ENCODE peak calls at places on chromosomes 3 and 15, in seven cellular contexts. One of them, this sample, is unnamed.

GRCh38 chr15:88878720-88879184 is 16.6 kb downstream of the HAPLN3 start:
- DNase-seq in esophagus squamous epithelium: no peak
- DNase-seq in foreskin fibroblast: peak; percentile 73
- DNase-seq in cardiac fibroblast: peak; percentile 58
- DNase-seq in left lung: no peak
- DNase-seq in GM12864: no peak
- DNase-seq in lower lobe of right lung: no peak
- DNase-seq in this sample: peak; percentile 59

GRCh38 chr3:105328338-105328730 is 38.4 kb upstream of the ALCAM start:
- DNase-seq in esophagus squamous epithelium: no peak
- DNase-seq in lower lobe of right lung: no peak
- DNase-seq in GM12864: no peak
- DNase-seq in cardiac fibroblast: peak; percentile 15
- DNase-seq in foreskin fibroblast: no peak
- DNase-seq in left lung: no peak
- DNase-seq in this sample: peak; percentile 86

GRCh38 chr3:27565201-27565827 is 81.1 kb upstream of the SLC4A7 start:
- DNase-seq in cardiac fibroblast: no peak
- DNase-seq in left lung: no peak
- DNase-seq in esophagus squamous epithelium: no peak
- DNase-seq in lower lobe of right lung: no peak
- DNase-seq in foreskin fibroblast: no peak
- DNase-seq in GM12864: no peak
- DNase-seq in this sample: no peak

GRCh38 chr15:45821390-45821789 is 186.6 kb downstream of the SQOR start:
- DNase-seq in cardiac fibroblast: no peak
- DNase-seq in left lung: no peak
- DNase-seq in GM12864: no peak
- DNase-seq in foreskin fibroblast: no peak
- DNase-seq in esophagus squamous epithelium: no peak
- DNase-seq in lower lobe of right lung: no peak
- DNase-seq in this sample: no peak

GRCh38 chr3:112531358-112531781 is 30.4 kb downstream of the ATG3 start:
- DNase-seq in esophagus squamous epithelium: no peak
- DNase-seq in lower lobe of right lung: no peak
- DNase-seq in cardiac fibroblast: peak; percentile 67
- DNase-seq in left lung: no peak
- DNase-seq in foreskin fibroblast: peak; percentile 59
- DNase-seq in GM12864: no peak
- DNase-seq in this sample: peak; percentile 35

GRCh38 chr3:13333236-13333897 is 86.8 kb downstream of the NUP210 start:
- DNase-seq in GM12864: no peak
- DNase-seq in lower lobe of right lung: no peak
- DNase-seq in esophagus squamous epithelium: no peak
- DNase-seq in left lung: no peak
- DNase-seq in cardiac fibroblast: no peak
- DNase-seq in foreskin fibroblast: no peak
- DNase-seq in this sample: no peak

GRCh38 chr3:143450656-143451055 is 331.1 kb downstream of the CHST2 start:
- DNase-seq in left lung: no peak
- DNase-seq in cardiac fibroblast: no peak
- DNase-seq in foreskin fibroblast: no peak
- DNase-seq in GM12864: no peak
- DNase-seq in lower lobe of right lung: no peak
- DNase-seq in esophagus squamous epithelium: no peak
- DNase-seq in this sample: no peak

GRCh38 chr15:99978426-99978825 is 245.2 kb upstream of the LYSMD4 start:
- DNase-seq in GM12864: no peak
- DNase-seq in cardiac fibroblast: no peak
- DNase-seq in lower lobe of right lung: peak; percentile 22
- DNase-seq in left lung: no peak
- DNase-seq in esophagus squamous epithelium: no peak
- DNase-seq in foreskin fibroblast: no peak
- DNase-seq in this sample: no peak

GRCh38 chr3:33061782-33062181 is 35.2 kb downstream of the GLB1 start:
- DNase-seq in cardiac fibroblast: peak; percentile 80
- DNase-seq in esophagus squamous epithelium: no peak
- DNase-seq in left lung: no peak
- DNase-seq in lower lobe of right lung: no peak
- DNase-seq in foreskin fibroblast: peak; percentile 79
- DNase-seq in GM12864: no peak
- DNase-seq in this sample: peak; percentile 61

GRCh38 chr3:113136071-113136470 is 75.3 kb upstream of the BOC start:
- DNase-seq in foreskin fibroblast: peak; percentile 55
- DNase-seq in cardiac fibroblast: peak; percentile 61
- DNase-seq in left lung: no peak
- DNase-seq in GM12864: no peak
- DNase-seq in esophagus squamous epithelium: no peak
- DNase-seq in lower lobe of right lung: no peak
- DNase-seq in this sample: peak; percentile 43

GRCh38 chr3:62361261-62361660 is 12.1 kb downstream of the FEZF2 start:
- DNase-seq in cardiac fibroblast: no peak
- DNase-seq in foreskin fibroblast: no peak
- DNase-seq in GM12864: no peak
- DNase-seq in lower lobe of right lung: no peak
- DNase-seq in esophagus squamous epithelium: no peak
- DNase-seq in left lung: no peak
- DNase-seq in this sample: no peak

GRCh38 chr3:11455977-11456376 is 183.8 kb downstream of the ATG7 start:
- DNase-seq in GM12864: no peak
- DNase-seq in foreskin fibroblast: peak; percentile 87
- DNase-seq in lower lobe of right lung: no peak
- DNase-seq in esophagus squamous epithelium: no peak
- DNase-seq in cardiac fibroblast: peak; percentile 97
- DNase-seq in left lung: no peak
- DNase-seq in this sample: peak; percentile 70

GRCh38 chr3:126309162-126309561 is 48.0 kb downstream of the KLF15 start:
- DNase-seq in left lung: no peak
- DNase-seq in cardiac fibroblast: no peak
- DNase-seq in lower lobe of right lung: no peak
- DNase-seq in esophagus squamous epithelium: no peak
- DNase-seq in GM12864: no peak
- DNase-seq in foreskin fibroblast: no peak
- DNase-seq in this sample: no peak

GRCh38 chr3:122936335-122936734 is 91.2 kb downstream of the SEMA5B start:
- DNase-seq in left lung: no peak
- DNase-seq in lower lobe of right lung: no peak
- DNase-seq in foreskin fibroblast: no peak
- DNase-seq in GM12864: no peak
- DNase-seq in cardiac fibroblast: no peak
- DNase-seq in esophagus squamous epithelium: no peak
- DNase-seq in this sample: no peak

GRCh38 chr3:172294238-172294806 is 153.9 kb downstream of the GHSR start:
- DNase-seq in left lung: no peak
- DNase-seq in lower lobe of right lung: no peak
- DNase-seq in GM12864: no peak
- DNase-seq in esophagus squamous epithelium: no peak
- DNase-seq in cardiac fibroblast: no peak
- DNase-seq in foreskin fibroblast: no peak
- DNase-seq in this sample: no peak

GRCh38 chr15:90001683-90002427 is 731 bp downstream of the ZNF710 start:
- DNase-seq in esophagus squamous epithelium: no peak
- DNase-seq in left lung: peak; percentile 79
- DNase-seq in cardiac fibroblast: peak; percentile 69
- DNase-seq in lower lobe of right lung: peak; percentile 79
- DNase-seq in GM12864: no peak
- DNase-seq in foreskin fibroblast: peak; percentile 75
- DNase-seq in this sample: peak; percentile 51

GRCh38 chr3:119913021-119913420 is 131.1 kb downstream of the NR1I2 start:
- DNase-seq in left lung: no peak
- DNase-seq in cardiac fibroblast: peak; percentile 19
- DNase-seq in lower lobe of right lung: no peak
- DNase-seq in esophagus squamous epithelium: no peak
- DNase-seq in foreskin fibroblast: peak; percentile 8
- DNase-seq in GM12864: no peak
- DNase-seq in this sample: peak; percentile 32

GRCh38 chr3:9690451-9691450 is 12.9 kb upstream of the CPNE9 start:
- DNase-seq in left lung: no peak
- DNase-seq in cardiac fibroblast: peak; percentile 12
- DNase-seq in lower lobe of right lung: no peak
- DNase-seq in GM12864: no peak
- DNase-seq in foreskin fibroblast: peak; percentile 48
- DNase-seq in esophagus squamous epithelium: no peak
- DNase-seq in this sample: no peak

GRCh38 chr3:134008630-134009156 is 21.0 kb downstream of the SLCO2A1 start:
- DNase-seq in left lung: no peak
- DNase-seq in foreskin fibroblast: peak; percentile 42
- DNase-seq in lower lobe of right lung: no peak
- DNase-seq in cardiac fibroblast: peak; percentile 66
- DNase-seq in esophagus squamous epithelium: no peak
- DNase-seq in GM12864: no peak
- DNase-seq in this sample: peak; percentile 56

GRCh38 chr3:133874761-133875438 is 20.8 kb downstream of the RAB6B start:
- DNase-seq in left lung: no peak
- DNase-seq in foreskin fibroblast: no peak
- DNase-seq in lower lobe of right lung: no peak
- DNase-seq in esophagus squamous epithelium: no peak
- DNase-seq in GM12864: no peak
- DNase-seq in cardiac fibroblast: no peak
- DNase-seq in this sample: no peak

GRCh38 chr15:77784361-77785292 is 151.9 kb upstream of the LINGO1 start:
- DNase-seq in GM12864: no peak
- DNase-seq in esophagus squamous epithelium: no peak
- DNase-seq in lower lobe of right lung: no peak
- DNase-seq in foreskin fibroblast: peak; percentile 33
- DNase-seq in cardiac fibroblast: peak; percentile 49
- DNase-seq in left lung: no peak
- DNase-seq in this sample: peak; percentile 33

GRCh38 chr15:100241572-100242479 is 99.9 kb downstream of the ADAMTS17 start:
- DNase-seq in esophagus squamous epithelium: no peak
- DNase-seq in GM12864: no peak
- DNase-seq in cardiac fibroblast: peak; percentile 51
- DNase-seq in lower lobe of right lung: no peak
- DNase-seq in left lung: no peak
- DNase-seq in foreskin fibroblast: peak; percentile 1
- DNase-seq in this sample: peak; percentile 49

DNA sequence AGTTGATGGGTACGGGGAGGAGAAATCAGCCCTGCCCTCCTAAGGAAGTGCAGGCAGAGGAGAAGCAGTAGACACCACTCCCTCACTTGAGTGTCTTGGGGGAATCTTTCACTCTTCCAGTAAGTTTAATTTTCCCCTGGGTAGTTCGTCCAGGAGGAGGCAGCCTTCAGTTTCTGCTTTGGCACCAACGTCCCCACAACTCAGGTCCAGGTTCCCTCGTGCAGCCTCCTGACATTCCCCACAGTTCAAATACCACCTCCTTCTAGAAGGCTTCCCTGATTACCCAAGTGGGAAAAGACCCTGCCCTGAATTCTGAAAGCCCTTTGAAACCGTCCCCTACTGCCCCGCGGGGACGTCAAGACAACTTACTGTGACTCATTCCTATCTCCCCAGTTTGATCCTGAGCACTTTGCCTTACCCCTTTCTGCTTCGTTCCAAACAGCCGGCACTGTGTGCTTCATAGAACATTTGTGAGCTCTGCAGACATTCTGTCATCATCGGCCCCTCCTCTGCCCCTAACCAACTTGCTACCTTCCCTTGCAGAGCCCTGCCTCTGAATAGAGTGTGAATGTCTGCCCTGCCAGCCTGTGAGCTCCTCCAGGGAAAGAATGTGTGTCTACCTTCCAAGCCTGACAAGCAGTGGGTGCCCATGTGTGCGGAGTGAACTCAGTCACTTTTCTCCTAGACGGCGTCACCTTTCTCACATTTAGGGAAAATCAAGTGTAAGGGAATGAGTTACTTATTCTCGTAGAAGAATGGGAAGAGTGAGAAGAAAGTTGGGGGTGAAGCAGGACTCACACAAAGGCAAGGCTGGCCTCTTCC is 14.5 kb upstream of the SRP14 start:
- DNase-seq in left lung: peak; percentile 22
- DNase-seq in esophagus squamous epithelium: no peak
- DNase-seq in foreskin fibroblast: no peak
- DNase-seq in lower lobe of right lung: no peak
- DNase-seq in cardiac fibroblast: no peak
- DNase-seq in GM12864: no peak
- DNase-seq in this sample: no peak
- TF ChIP-seq CTCF in left lung: no peak
- TF ChIP-seq CTCF in esophagus squamous epithelium: no peak
- TF ChIP-seq CTCF in foreskin fibroblast: no peak
- TF ChIP-seq CTCF in lower lobe of right lung: no peak
- TF ChIP-seq CTCF in cardiac fibroblast: no peak
- TF ChIP-seq CTCF in GM12864: peak; percentile 35
- TF ChIP-seq CTCF in this sample: no peak

DNA sequence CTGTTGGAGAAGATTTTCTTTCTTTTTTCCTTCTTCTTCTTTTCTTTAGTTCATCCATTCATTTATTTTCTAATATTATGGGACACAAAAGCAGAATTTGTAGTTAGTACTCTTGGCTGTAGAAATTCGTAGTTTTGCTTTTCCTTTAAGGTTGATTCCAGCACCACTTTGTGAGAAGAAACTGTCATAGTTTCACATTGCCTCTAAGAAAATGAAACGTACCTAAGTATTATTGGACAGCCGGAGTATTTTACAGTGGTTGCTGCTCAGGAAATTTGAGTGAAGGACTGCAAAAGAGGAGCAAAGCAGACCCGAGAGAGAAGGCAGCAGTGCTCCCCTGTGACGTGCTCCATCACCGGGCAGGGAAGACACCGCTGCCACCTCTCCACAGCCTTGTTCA is 48.1 kb downstream of the PLCL2 start:
- DNase-seq in left lung: no peak
- DNase-seq in foreskin fibroblast: no peak
- DNase-seq in cardiac fibroblast: no peak
- DNase-seq in esophagus squamous epithelium: no peak
- DNase-seq in GM12864: no peak
- DNase-seq in lower lobe of right lung: no peak
- DNase-seq in this sample: no peak
- H3K4me3 ChIP-seq in left lung: no peak overlapping the region
- H3K4me3 ChIP-seq in foreskin fibroblast: no peak overlapping the region
- H3K4me3 ChIP-seq in cardiac fibroblast: no peak overlapping the region
- H3K4me3 ChIP-seq in esophagus squamous epithelium: no peak overlapping the region
- H3K4me3 ChIP-seq in GM12864: no peak overlapping the region
- H3K4me3 ChIP-seq in lower lobe of right lung: no peak overlapping the region
- H3K4me3 ChIP-seq in this sample: no peak overlapping the region

DNA sequence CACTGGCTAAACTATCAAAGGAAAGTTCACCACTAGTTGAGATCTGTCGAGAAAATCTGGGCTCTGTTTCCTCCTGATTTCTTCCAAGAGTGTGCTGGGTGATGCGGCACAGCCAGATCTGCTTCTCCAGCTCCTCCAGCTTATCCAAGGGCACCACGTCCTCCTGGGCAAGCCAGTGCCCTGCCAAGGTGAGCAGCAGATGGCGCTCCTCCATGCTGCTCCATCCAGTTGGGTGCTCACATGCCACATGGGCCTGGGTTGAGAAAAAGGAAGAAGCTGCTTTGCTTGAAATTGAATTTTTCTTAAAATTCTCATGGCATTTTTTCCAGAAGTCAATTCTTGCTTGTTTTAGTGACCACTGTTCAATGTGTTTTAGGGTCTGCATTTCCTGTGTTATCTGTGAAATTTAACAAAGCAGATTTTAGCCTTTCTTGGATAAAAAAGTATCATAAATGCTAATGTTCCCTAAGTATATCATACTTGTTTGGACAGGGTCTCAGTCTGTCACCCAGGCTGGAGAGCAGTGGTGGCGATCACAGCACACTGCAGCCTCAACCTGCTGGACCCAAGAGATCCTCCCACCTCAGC is 47.3 kb downstream of the EIF3J start:
- DNase-seq in cardiac fibroblast: peak; percentile 38
- DNase-seq in GM12864: peak; percentile 12
- DNase-seq in left lung: peak; percentile 40
- DNase-seq in lower lobe of right lung: peak; percentile 54
- DNase-seq in foreskin fibroblast: peak; percentile 41
- DNase-seq in esophagus squamous epithelium: no peak
- DNase-seq in this sample: peak; percentile 65
- TF ChIP-seq CTCF in cardiac fibroblast: peak; percentile 48
- TF ChIP-seq CTCF in GM12864: peak; percentile 63
- TF ChIP-seq CTCF in left lung: peak; percentile 39
- TF ChIP-seq CTCF in lower lobe of right lung: peak; percentile 53
- TF ChIP-seq CTCF in foreskin fibroblast: peak; percentile 44
- TF ChIP-seq CTCF in esophagus squamous epithelium: peak; percentile 50
- TF ChIP-seq CTCF in this sample: peak; percentile 72

GRCh38 chr3:52892625-52893311 is 4.6 kb downstream of the STIMATE start:
- DNase-seq in esophagus squamous epithelium: no peak
- DNase-seq in GM12864: peak; percentile 61
- DNase-seq in foreskin fibroblast: peak; percentile 53
- DNase-seq in left lung: no peak
- DNase-seq in lower lobe of right lung: no peak
- DNase-seq in cardiac fibroblast: peak; percentile 16
- DNase-seq in this sample: no peak
- H3K4me3 ChIP-seq in esophagus squamous epithelium: no peak overlapping the region
- H3K4me3 ChIP-seq in GM12864: peak overlapping the region; percentile 30
- H3K4me3 ChIP-seq in foreskin fibroblast: peak overlapping the region; percentile 35
- H3K4me3 ChIP-seq in left lung: no peak overlapping the region
- H3K4me3 ChIP-seq in lower lobe of right lung: peak overlapping the region; percentile 22
- H3K4me3 ChIP-seq in cardiac fibroblast: no peak overlapping the region
- H3K4me3 ChIP-seq in this sample: no peak overlapping the region

This sample was measured in epithelial cell of esophagus.